ENCODE peak calls at places on chromosomes 16 and 17, in eight cellular contexts. N, S, E, Z, R, P, V and M are unnamed samples.

GRCh38 chr17:63498621-63499195 is 21.8 kb downstream of the ACE start:
- DNase-seq in V (peak), Z (no peak), S (no peak), P (no peak), R (peak), N (no peak), E (peak), M (no peak)

GRCh38 chr16:49014300-49015188 is 267.1 kb downstream of the CBLN1 start:
- DNase-seq in V (no peak), E (no peak), Z (no peak), S (no peak), N (no peak), R (no peak), P (peak), M (no peak)

GRCh38 chr16:30760577-30761426 is 1.1 kb downstream of the CFAP119 start:
- DNase-seq in R (no peak), P (no peak), N (no peak), Z (no peak), E (no peak), V (no peak), S (no peak), M (no peak)

GRCh38 chr16:22684282-22685161 is 129.4 kb upstream of the HS3ST2 start:
- DNase-seq in E (no peak), P (no peak), N (no peak), V (peak), S (no peak), Z (no peak), R (peak), M (no peak)

GRCh38 chr17:79920751-79921410 is 81.6 kb upstream of the CBX4 start:
- DNase-seq in N (no peak), Z (no peak), E (no peak), V (no peak), R (no peak), S (no peak), P (no peak), M (no peak)

GRCh38 chr17:29948460-29949185 is 7.2 kb downstream of the EFCAB5 start:
- DNase-seq in S (no peak), P (no peak), Z (no peak), E (no peak), R (no peak), V (no peak), N (no peak), M (no peak)

GRCh38 chr17:8164815-8165131 is 2.0 kb upstream of the VAMP2 start:
- DNase-seq in P (no peak), V (no peak), E (no peak), R (no peak), Z (no peak), N (no peak), S (no peak), M (no peak)

GRCh38 chr16:2083409-2083808 is 35.6 kb downstream of the TSC2 start:
- DNase-seq in P (no peak), V (no peak), N (no peak), Z (no peak), E (no peak), S (no peak), R (no peak), M (no peak)

GRCh38 chr17:7221281-7222092 is 1.7 kb downstream of the ACADVL start:
- DNase-seq in E (no peak), N (no peak), Z (no peak), R (no peak), V (no peak), S (no peak), P (no peak), M (no peak)

GRCh38 chr17:55777471-55777971 is 26.7 kb downstream of the PCTP start:
- DNase-seq in R (no peak), E (no peak), Z (no peak), V (no peak), S (no peak), N (no peak), P (no peak), M (no peak)

GRCh38 chr16:23508589-23509440 is 1.5 kb downstream of the GGA2 start:
- DNase-seq in S (peak), V (peak), R (peak), P (peak), N (no peak), E (no peak), Z (no peak), M (no peak)

GRCh38 chr17:30153463-30153862 is 36.8 kb downstream of the NSRP1 start:
- DNase-seq in R (no peak), N (no peak), V (no peak), E (no peak), S (no peak), Z (no peak), P (no peak), M (no peak)

GRCh38 chr17:36118477-36119353 is 15.1 kb downstream of the CCL4 start:
- DNase-seq in E (no peak), Z (no peak), V (no peak), R (no peak), P (no peak), S (no peak), N (no peak), M (no peak)

GRCh38 chr16:15907863-15908478 is 19.6 kb upstream of the CEP20 start:
- DNase-seq in R (peak), P (peak), E (no peak), V (peak), S (peak), N (peak), Z (no peak), M (no peak)

GRCh38 chr16:23068337-23068736 is 80.9 kb downstream of the USP31 start:
- DNase-seq in P (no peak), S (no peak), V (no peak), N (no peak), E (no peak), Z (no peak), R (no peak), M (no peak)

GRCh38 chr17:82449136-82449882 is 1.2 kb downstream of the CYBC1 start:
- DNase-seq in N (peak), R (no peak), Z (no peak), S (no peak), E (no peak), V (no peak), P (peak), M (no peak)

GRCh38 chr16:20928774-20929411 is 28.3 kb downstream of the LYRM1 start:
- DNase-seq in E (no peak), S (no peak), V (no peak), P (no peak), R (no peak), N (no peak), Z (no peak), M (no peak)

GRCh38 chr17:29764748-29765147 is 142.0 kb upstream of the CORO6 start:
- DNase-seq in S (no peak), N (no peak), V (no peak), E (no peak), P (no peak), R (no peak), Z (no peak), M (no peak)

GRCh38 chr17:27559996-27560481 is 70.9 kb upstream of the LGALS9 start:
- DNase-seq in N (peak), P (no peak), E (no peak), S (peak), Z (peak), R (peak), V (peak), M (no peak)

DNA sequence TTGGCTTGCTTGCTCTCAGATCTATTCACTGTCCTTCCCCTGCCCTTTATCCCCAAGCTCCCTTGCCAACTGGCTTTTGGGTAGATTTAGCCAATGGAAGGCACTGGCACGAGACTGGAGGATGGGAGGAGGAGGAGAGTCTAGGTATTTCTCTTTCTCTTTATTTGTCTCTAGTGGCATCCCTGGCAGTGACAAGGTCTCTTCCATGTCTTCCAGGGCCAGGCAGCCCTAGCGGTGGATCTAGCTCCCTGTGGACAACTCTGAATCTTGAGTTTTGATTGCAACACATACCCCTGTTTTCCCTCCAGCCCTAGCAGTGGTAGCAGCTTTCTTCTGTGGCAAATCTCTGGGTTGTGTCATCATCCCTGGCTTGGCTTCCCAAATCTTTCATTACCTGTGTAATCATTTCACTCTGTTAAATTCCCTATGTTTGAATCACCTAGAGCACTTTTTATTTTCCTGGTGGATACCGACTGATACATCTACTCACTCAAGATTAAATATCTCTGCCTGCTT is 171.1 kb upstream of the IRX6 start:
- DNase-seq in V (no peak), N (no peak), Z (no peak), R (no peak), E (no peak), S (no peak), P (no peak), M (no peak)
- H3K4me3 ChIP-seq in V (no peak), N (no peak), Z (no peak), R (no peak), E (no peak), S (no peak), P (no peak), M (no peak)

GRCh38 chr16:50704245-50704644 is 10.8 kb downstream of the NOD2 start:
- DNase-seq in V (no peak), R (no peak), E (no peak), Z (no peak), S (no peak), P (no peak), N (no peak), M (no peak)

GRCh38 chr16:50705436-50706110 is 12.2 kb downstream of the NOD2 start:
- DNase-seq in R (peak), E (no peak), V (no peak), P (no peak), N (no peak), Z (no peak), S (no peak), M (no peak)

GRCh38 chr16:50709061-50709695 is 15.8 kb downstream of the NOD2 start:
- DNase-seq in V (no peak), E (no peak), N (no peak), P (no peak), S (no peak), Z (no peak), R (no peak), M (no peak)

GRCh38 chr16:50708373-50709060 is 15.1 kb downstream of the NOD2 start:
- DNase-seq in Z (no peak), V (no peak), S (no peak), E (no peak), N (no peak), R (no peak), P (no peak), M (no peak)

GRCh38 chr16:50706250-50706649 is 12.8 kb downstream of the NOD2 start:
- DNase-seq in S (no peak), Z (no peak), R (peak), V (no peak), E (no peak), P (no peak), N (no peak), M (no peak)
- H3K4me3 ChIP-seq in S (no peak), Z (no peak), R (no peak), V (no peak), E (no peak), P (no peak), N (no peak), M (no peak)

GRCh38 chr16:46811682-46812081 is 19.3 kb downstream of the C16orf87 start:
- DNase-seq in P (no peak), Z (no peak), R (no peak), E (no peak), S (no peak), N (no peak), V (no peak), M (no peak)
- H3K4me3 ChIP-seq in P (no peak), Z (no peak), R (no peak), E (no peak), S (no peak), N (no peak), V (no peak), M (no peak)

DNA sequence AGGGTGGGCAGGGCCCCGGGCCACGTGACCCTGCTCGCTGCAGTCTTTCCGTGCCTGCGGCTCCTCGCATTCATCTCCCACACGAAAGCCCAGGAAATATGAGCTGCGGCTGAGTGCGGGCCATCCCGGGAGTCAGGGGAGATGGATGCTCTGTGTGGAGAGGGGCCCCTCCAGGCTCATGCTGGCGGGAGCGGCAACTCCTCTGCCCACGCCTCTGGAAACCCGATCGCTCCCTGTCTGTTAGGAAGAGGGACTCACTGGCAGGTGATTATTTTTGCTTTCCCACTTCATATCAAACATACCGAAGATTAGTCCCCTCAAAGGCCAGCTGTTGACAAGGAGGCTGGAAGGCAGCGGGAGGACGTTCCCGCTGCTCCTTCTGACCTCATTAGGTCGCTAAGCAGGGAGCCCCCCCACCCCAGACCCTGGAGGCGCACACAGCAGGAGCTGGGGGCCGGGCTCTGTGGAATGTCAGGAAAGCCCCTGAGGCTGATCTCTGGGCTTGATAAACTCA is 228.5 kb downstream of the FOXL1 start:
- DNase-seq in S (peak), N (no peak), Z (no peak), R (no peak), V (no peak), E (no peak), P (peak), M (no peak)
- H3K4me3 ChIP-seq in S (no peak), N (no peak), Z (no peak), R (no peak), V (no peak), E (no peak), P (no peak), M (peak)

GRCh38 chr16:82627811-82628339 is 1.1 kb downstream of the CDH13 start:
- DNase-seq in P (peak), Z (no peak), V (peak), R (peak), S (peak), N (no peak), E (no peak), M (no peak)
- H3K4me3 ChIP-seq in P (peak), Z (peak), V (peak), R (peak), S (peak), N (peak), E (peak), M (peak)

GRCh38 chr16:67966549-67967182 is 1.8 kb downstream of the SLC12A4 start:
- DNase-seq in E (no peak), N (no peak), Z (no peak), V (peak), P (peak), R (no peak), S (no peak), M (no peak)
- H3K4me3 ChIP-seq in E (peak), N (peak), Z (peak), V (peak), P (peak), R (peak), S (no peak), M (peak)

DNA sequence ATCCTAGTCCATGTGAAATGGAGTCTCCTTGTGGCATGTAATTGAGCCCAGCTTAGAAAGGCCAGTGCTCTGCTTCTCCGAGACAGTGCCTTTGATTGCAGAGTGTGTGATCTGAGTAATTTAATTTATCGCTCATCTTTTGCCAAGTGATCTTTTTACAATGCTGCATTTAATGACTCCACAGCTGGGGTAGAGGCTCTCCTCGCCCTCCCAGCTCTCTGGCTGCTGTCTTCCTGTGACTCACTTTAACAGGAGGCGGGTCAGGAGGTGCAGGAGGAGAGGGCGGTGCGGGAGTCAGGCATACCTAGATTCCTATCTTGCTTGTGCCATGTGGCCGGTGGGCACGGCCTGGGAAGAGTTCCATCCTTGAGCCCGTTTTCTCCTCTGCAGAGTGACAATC is 113.4 kb upstream of the FOXF1 start:
- DNase-seq in E (peak), S (no peak), N (no peak), Z (peak), P (peak), V (peak), R (peak), M (no peak)
- H3K4me3 ChIP-seq in E (no peak), S (no peak), N (peak), Z (peak), P (no peak), V (no peak), R (no peak), M (no peak)

DNA sequence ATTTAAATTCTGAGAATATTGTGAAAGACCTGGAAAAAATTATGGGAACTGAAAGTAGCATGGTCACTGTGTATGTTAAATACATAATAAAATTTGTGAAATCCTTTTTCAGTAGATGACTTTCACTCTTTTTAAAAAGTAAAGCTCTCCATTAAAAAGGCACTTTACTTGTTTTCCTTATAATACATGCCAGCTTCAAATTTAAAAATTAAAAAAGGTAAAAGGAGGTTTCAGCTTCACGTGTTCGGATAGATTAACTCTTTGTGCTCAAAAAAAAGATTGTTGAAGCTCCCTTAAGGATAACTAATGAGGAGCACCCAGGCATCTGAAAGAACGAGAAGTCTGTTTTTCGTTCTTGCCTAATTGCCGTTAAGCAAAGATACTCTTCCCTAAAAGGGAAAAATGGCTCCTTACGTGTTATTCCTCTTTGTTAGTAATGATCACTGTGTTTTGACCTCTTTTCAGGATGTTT is 87.8 kb downstream of the TUBD1 start:
- DNase-seq in S (no peak), E (no peak), Z (no peak), P (no peak), N (peak), R (no peak), V (peak), M (no peak)
- H3K4me3 ChIP-seq in S (no peak), E (no peak), Z (no peak), P (no peak), N (peak), R (no peak), V (no peak), M (no peak)

GRCh38 chr16:4375717-4376116 is 4.1 kb downstream of the VASN start:
- DNase-seq in P (peak), E (no peak), Z (no peak), V (peak), S (no peak), R (no peak), N (no peak), M (no peak)

GRCh38 chr16:4372578-4373355 is 1.1 kb downstream of the VASN start:
- DNase-seq in R (peak), V (peak), Z (no peak), N (peak), S (no peak), P (peak), E (no peak), M (no peak)

GRCh38 chr16:4372315-4372577 is 598 bp downstream of the VASN start:
- DNase-seq in V (no peak), E (no peak), P (no peak), R (no peak), S (no peak), N (no peak), Z (no peak), M (no peak)

GRCh38 chr16:4373356-4373908 is 1.8 kb downstream of the VASN start:
- DNase-seq in S (no peak), V (no peak), R (peak), P (no peak), Z (no peak), N (peak), E (no peak), M (no peak)

DNA sequence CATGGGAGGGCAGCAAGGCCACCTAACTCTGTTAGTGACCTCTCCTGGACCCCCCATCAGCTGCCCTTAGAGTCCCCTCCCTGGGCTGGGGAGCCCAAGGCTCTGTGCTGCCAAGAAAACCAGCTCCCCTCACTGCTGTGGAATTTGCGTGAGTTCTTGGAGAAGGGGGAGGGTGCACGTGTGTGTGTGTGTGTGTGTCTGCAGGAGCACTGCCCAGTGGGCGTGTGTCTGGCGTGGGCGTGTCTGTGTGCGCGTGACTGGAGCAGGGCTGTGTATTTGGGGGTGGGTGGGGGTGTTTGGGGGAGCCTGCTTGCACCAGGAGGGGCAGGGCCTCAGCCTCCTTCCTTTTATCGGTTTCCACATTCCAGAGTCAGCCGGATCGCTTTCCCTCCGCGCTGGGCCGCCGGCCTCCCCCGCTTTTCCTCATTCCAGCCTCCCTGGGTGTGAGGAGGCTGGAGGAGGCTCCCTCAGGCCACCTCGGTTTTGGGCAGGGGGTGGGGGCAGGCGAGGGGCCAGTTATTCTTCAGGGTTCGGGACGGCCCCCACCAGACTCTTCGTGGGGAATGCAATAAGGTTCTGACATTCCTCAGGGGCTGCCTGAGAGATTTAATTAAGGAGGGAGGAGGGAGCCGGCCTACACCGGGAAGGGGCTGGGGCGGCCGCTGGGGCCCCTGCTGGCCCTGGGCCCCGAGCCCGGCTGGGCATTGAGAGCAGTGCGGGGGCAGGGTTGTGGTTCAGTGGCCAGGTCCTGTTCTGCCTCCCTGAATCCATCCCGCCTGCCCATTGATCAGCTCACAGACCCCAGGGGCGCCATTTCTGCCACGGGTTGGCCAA is 2.5 kb downstream of the VASN start:
- DNase-seq in S (peak), N (no peak), Z (peak), V (peak), R (peak), P (peak), E (peak), M (peak)
- H3K4me3 ChIP-seq in S (no peak), N (peak), Z (peak), V (peak), R (peak), P (peak), E (peak), M (peak)